ENCODE peak calls at places on chromosomes 16 and 17, in nine cellular contexts. I is Daoy; X is NCI-H2081 treated with DMSO at 0.1 percent for 48 hours; U is stimulated activated CD4-positive, alpha-beta T cell treated with anti-CD3 and anti-CD28 coated beads, Interleukin-2, amount 100 ng/mL, for 48 hours; C is iris pigment epithelial cell; Z is activated T-cell treated with anti-CD3 and anti-CD28 coated beads for 24 hours; M is lung microvascular endothelial cell; E is iPS DF 6.9; L is SJCRH30. P is an unnamed sample.

GRCh38 chr17:17641621-17642409 is 39.4 kb upstream of the RAI1 start:
- DNase-seq in I (peak; percentile 80), X (no peak), U (peak; percentile 86), C (peak; percentile 73), Z (peak; percentile 73), M (peak; percentile 89), E (peak; percentile 85), L (peak; percentile 88), P (peak; percentile 70)

GRCh38 chr17:7292729-7293128 is 1.7 kb downstream of the YBX2 start:
- DNase-seq in I (no peak), X (no peak), U (no peak), C (no peak), Z (no peak), M (no peak), E (no peak), L (no peak), P (no peak)

GRCh38 chr16:83470406-83470805 is 337.4 kb upstream of the HSBP1 start:
- DNase-seq in I (peak; percentile 20), X (no peak), U (no peak), C (peak; percentile 70), Z (no peak), M (no peak), E (no peak), L (peak; percentile 6), P (no peak)

GRCh38 chr17:77325826-77326581 is 185.2 kb downstream of the SEC14L1 start:
- DNase-seq in I (peak; percentile 20), X (no peak), U (no peak), C (no peak), Z (no peak), M (no peak), E (no peak), L (no peak), P (no peak)

GRCh38 chr17:17683710-17684365 is 2.6 kb downstream of the RAI1 start:
- DNase-seq in I (no peak), X (no peak), U (no peak), C (peak; percentile 36), Z (no peak), M (no peak), E (no peak), L (no peak), P (no peak)

GRCh38 chr17:65455972-65456343 is 105.5 kb downstream of the AXIN2 start:
- DNase-seq in I (no peak), X (no peak), U (no peak), C (peak; percentile 3), Z (peak; percentile 4), M (peak; percentile 17), E (no peak), L (peak; percentile 7), P (peak; percentile 54)

GRCh38 chr16:87180069-87180468 is 137.1 kb downstream of the C16orf95 start:
- DNase-seq in I (peak; percentile 41), X (no peak), U (no peak), C (no peak), Z (no peak), M (no peak), E (no peak), L (no peak), P (no peak)

GRCh38 chr17:27343972-27344607 is 50.2 kb downstream of the WSB1 start:
- DNase-seq in I (peak; percentile 59), X (no peak), U (no peak), C (no peak), Z (no peak), M (peak; percentile 77), E (no peak), L (no peak), P (no peak)

GRCh38 chr16:29030086-29030840 is 45.4 kb downstream of the LAT start:
- DNase-seq in I (no peak), X (no peak), U (no peak), C (no peak), Z (no peak), M (no peak), E (no peak), L (no peak), P (no peak)

GRCh38 chr17:29099527-29099926 is 56.6 kb downstream of the PIPOX start:
- DNase-seq in I (no peak), X (no peak), U (no peak), C (no peak), Z (no peak), M (no peak), E (no peak), L (no peak), P (no peak)

GRCh38 chr17:50637829-50638571 is 3.3 kb downstream of the ABCC3 start:
- DNase-seq in I (no peak), X (no peak), U (no peak), C (no peak), Z (no peak), M (no peak), E (no peak), L (no peak), P (peak; percentile 78)

GRCh38 chr16:88770459-88771293 is 14.3 kb downstream of the PIEZO1 start:
- DNase-seq in I (peak; percentile 95), X (no peak), U (no peak), C (peak; percentile 91), Z (no peak), M (peak; percentile 51), E (no peak), L (peak; percentile 97), P (peak; percentile 67)

GRCh38 chr17:47225436-47225858 is 16.3 kb downstream of the MYL4 start:
- DNase-seq in I (peak; percentile 91), X (no peak), U (no peak), C (peak; percentile 90), Z (no peak), M (peak; percentile 93), E (no peak), L (peak; percentile 69), P (peak; percentile 44)

GRCh38 chr17:16941643-16942042 is 30.3 kb downstream of the TNFRSF13B start:
- DNase-seq in I (no peak), X (no peak), U (no peak), C (no peak), Z (no peak), M (no peak), E (no peak), L (peak; percentile 2), P (no peak)

GRCh38 chr16:62445909-62446308 is 409.7 kb upstream of the CDH8 start:
- DNase-seq in I (no peak), X (no peak), U (no peak), C (no peak), Z (no peak), M (no peak), E (no peak), L (no peak), P (no peak)

GRCh38 chr16:85017603-85018002 is 6.3 kb upstream of the ZDHHC7 start:
- DNase-seq in I (no peak), X (no peak), U (no peak), C (no peak), Z (no peak), M (no peak), E (no peak), L (no peak), P (no peak)